ENCODE peak calls at places on chromosome 20, in six cellular contexts. O, C, M, J, Z and F are unnamed samples. For H3K4me1, the result is how much of the 10 kb centered on the place peaks cover.

GRCh38 chr20:19774086-19774933 is 16.3 kb downstream of the RIN2 start:
- DNase-seq in O (no peak), C (no peak), M (no peak), J (no peak), Z (no peak), F (peak)

GRCh38 chr20:57851025-57851682 is 141.3 kb upstream of the PMEPA1 start:
- DNase-seq in O (no peak), C (no peak), M (no peak), J (no peak), Z (no peak), F (no peak)

GRCh38 chr20:6975326-6975725 is 207.8 kb downstream of the BMP2 start:
- DNase-seq in O (peak), C (no peak), M (peak), J (no peak), Z (no peak), F (no peak)

GRCh38 chr20:59483481-59483880 is 120.9 kb upstream of the PHACTR3 start:
- DNase-seq in O (no peak), C (no peak), M (no peak), J (no peak), Z (no peak), F (no peak)

GRCh38 chr20:33393609-33394008 is 7.7 kb downstream of the CDK5RAP1 start:
- DNase-seq in O (no peak), C (no peak), M (no peak), J (no peak), Z (peak), F (no peak)

GRCh38 chr20:53934421-53935352 is 135.7 kb downstream of the BCAS1 start:
- DNase-seq in O (peak), C (no peak), M (peak), J (peak), Z (peak), F (no peak)

GRCh38 chr20:44154521-44155001 is 32.4 kb downstream of the JPH2 start:
- DNase-seq in O (peak), C (no peak), M (peak), J (no peak), Z (peak), F (peak)

GRCh38 chr20:11235058-11235457 is 561.3 kb upstream of the JAG1 start:
- DNase-seq in O (peak), C (no peak), M (peak), J (peak), Z (peak), F (no peak)

GRCh38 chr20:36645998-36646397 is at the start of gene SLA2:
- DNase-seq in O (no peak), C (no peak), M (no peak), J (no peak), Z (no peak), F (no peak)

GRCh38 chr20:19920388-19921138 is 96.6 kb upstream of the NAA20 start:
- DNase-seq in O (no peak), C (no peak), M (no peak), J (no peak), Z (no peak), F (no peak)

GRCh38 chr20:16662462-16662861 is 67.4 kb upstream of the SNRPB2 start:
- DNase-seq in O (no peak), C (no peak), M (no peak), J (no peak), Z (no peak), F (no peak)

GRCh38 chr20:39042279-39043150 is 80.4 kb downstream of the DHX35 start:
- DNase-seq in O (peak), C (no peak), M (peak), J (no peak), Z (peak), F (no peak)

GRCh38 chr20:58719258-58719657 is 26.7 kb downstream of the NPEPL1 start:
- DNase-seq in O (no peak), C (no peak), M (no peak), J (no peak), Z (no peak), F (no peak)

GRCh38 chr20:723756-724155 is 44.5 kb downstream of the SLC52A3 start:
- DNase-seq in O (peak), C (no peak), M (no peak), J (peak), Z (no peak), F (no peak)

GRCh38 chr20:35856866-35857265 is 85.1 kb downstream of the PHF20 start:
- DNase-seq in O (no peak), C (no peak), M (no peak), J (peak), Z (no peak), F (no peak)

GRCh38 chr20:37973059-37973910 is 60.0 kb downstream of the TTI1 start:
- DNase-seq in O (no peak), C (no peak), M (no peak), J (no peak), Z (no peak), F (no peak)

GRCh38 chr20:46399401-46399800 is 7.0 kb downstream of the ELMO2 start:
- DNase-seq in O (no peak), C (no peak), M (no peak), J (no peak), Z (no peak), F (no peak)

GRCh38 chr20:60057866-60058807 is 99.9 kb downstream of the CDH26 start:
- DNase-seq in O (no peak), C (no peak), M (peak), J (peak), Z (no peak), F (peak)

GRCh38 chr20:46509523-46509922 is 3.8 kb downstream of the ZNF334 start:
- DNase-seq in O (no peak), C (no peak), M (no peak), J (no peak), Z (no peak), F (no peak)

GRCh38 chr20:34923414-34923813 is 32.2 kb downstream of the GSS start:
- DNase-seq in O (no peak), C (no peak), M (no peak), J (no peak), Z (no peak), F (no peak)

GRCh38 chr20:38864662-38865061 is 59.2 kb downstream of the PPP1R16B start:
- DNase-seq in O (no peak), C (no peak), M (no peak), J (no peak), Z (no peak), F (no peak)

GRCh38 chr20:11901127-11901526 is 16.6 kb upstream of the BTBD3 start:
- DNase-seq in O (peak), C (no peak), M (peak), J (peak), Z (peak), F (peak)

GRCh38 chr20:14337400-14338171 is at the start of gene FLRT3:
- DNase-seq in O (peak), C (peak), M (peak), J (peak), Z (peak), F (peak)

GRCh38 chr20:52847739-52848359 is 124.3 kb upstream of the TSHZ2 start:
- DNase-seq in O (no peak), C (no peak), M (no peak), J (no peak), Z (no peak), F (peak)

GRCh38 chr20:38049800-38050199 is 16.3 kb downstream of the RPRD1B start:
- DNase-seq in O (peak), C (no peak), M (peak), J (no peak), Z (peak), F (no peak)

GRCh38 chr20:63070301-63070625 is 63.5 kb upstream of the BHLHE23 start:
- DNase-seq in O (no peak), C (no peak), M (no peak), J (no peak), Z (no peak), F (no peak)

GRCh38 chr20:45450097-45450818 is 19.3 kb upstream of the WFDC2 start:
- DNase-seq in O (peak), C (peak), M (peak), J (peak), Z (peak), F (peak)

GRCh38 chr20:63022501-63022900 is 15.7 kb upstream of the BHLHE23 start:
- DNase-seq in O (no peak), C (no peak), M (no peak), J (peak), Z (no peak), F (no peak)

GRCh38 chr20:46757754-46758678 is 48.6 kb downstream of the SLC2A10 start:
- DNase-seq in O (peak), C (peak), M (peak), J (peak), Z (peak), F (peak)

GRCh38 chr20:34874094-34874654 is 1.5 kb upstream of the GGT7 start:
- DNase-seq in O (peak), C (peak), M (peak), J (peak), Z (peak), F (peak)

GRCh38 chr20:58875541-58876134 is 23.1 kb downstream of the GNAS start:
- DNase-seq in O (no peak), C (no peak), M (peak), J (no peak), Z (peak), F (no peak)

GRCh38 chr20:62704341-62704948 is 4.2 kb upstream of the NTSR1 start:
- DNase-seq in O (peak), C (peak), M (peak), J (no peak), Z (peak), F (no peak)

GRCh38 chr20:38434310-38434741 is 802 bp downstream of the SNHG17 start:
- DNase-seq in O (peak), C (no peak), M (peak), J (peak), Z (peak), F (peak)

GRCh38 chr20:20641783-20642182 is 70.7 kb downstream of the RALGAPA2 start:
- DNase-seq in O (no peak), C (no peak), M (no peak), J (no peak), Z (no peak), F (no peak)

GRCh38 chr20:8809107-8809953 is 259.6 kb upstream of the PLCB4 start:
- DNase-seq in O (no peak), C (no peak), M (no peak), J (peak), Z (no peak), F (no peak)

GRCh38 chr20:36135821-36136220 is 18.7 kb upstream of the EPB41L1 start:
- DNase-seq in O (no peak), C (no peak), M (no peak), J (no peak), Z (no peak), F (no peak)

DNA sequence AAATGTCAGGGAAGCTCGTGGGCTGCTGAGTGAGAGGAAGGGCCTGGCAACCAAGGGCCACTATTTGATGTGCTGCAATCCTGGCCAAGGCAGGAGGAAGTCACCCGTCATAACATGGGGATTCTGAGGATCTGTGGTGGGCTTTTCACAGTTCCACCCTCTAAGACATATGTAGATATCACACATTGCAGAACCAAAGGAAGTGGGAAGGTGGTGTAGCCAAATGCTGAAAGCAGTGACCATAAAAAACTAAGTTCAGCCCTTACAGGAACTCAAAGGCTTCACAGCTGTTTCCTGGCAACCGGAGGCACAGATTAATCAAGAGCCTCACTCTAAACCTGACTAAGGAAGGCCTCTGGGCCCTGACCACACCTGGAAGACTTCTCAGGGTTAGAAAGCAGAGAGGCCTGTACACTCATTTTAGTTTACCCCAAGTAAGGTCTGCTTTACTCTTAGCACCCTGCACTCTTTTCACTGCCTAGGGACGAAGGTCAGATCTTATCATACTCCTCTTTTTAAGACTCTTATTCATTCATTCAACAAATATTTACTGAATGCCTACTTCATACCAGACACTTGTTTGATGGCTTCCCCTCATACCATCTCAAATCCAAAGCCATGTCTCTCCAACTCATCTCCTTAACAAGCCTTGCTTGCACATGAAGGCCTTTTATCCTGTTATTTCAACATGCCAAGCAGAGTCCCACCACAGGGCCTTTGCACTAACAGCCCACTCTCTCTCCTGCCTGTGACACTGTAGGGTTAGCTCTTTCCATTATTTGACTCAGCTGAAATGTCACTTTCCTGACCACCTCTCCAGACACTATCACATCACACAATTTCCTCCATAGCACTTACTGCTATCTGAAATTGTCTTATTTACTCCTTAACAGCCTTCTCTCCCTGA is 2.6 kb downstream of the UBE2V1 start:
- DNase-seq in O (peak), C (no peak), M (peak), J (no peak), Z (peak), F (no peak)
- H3K4me1 ChIP-seq in O (under half), C (half or more), M (under half), J (half or more), Z (half or more), F (under half)

DNA sequence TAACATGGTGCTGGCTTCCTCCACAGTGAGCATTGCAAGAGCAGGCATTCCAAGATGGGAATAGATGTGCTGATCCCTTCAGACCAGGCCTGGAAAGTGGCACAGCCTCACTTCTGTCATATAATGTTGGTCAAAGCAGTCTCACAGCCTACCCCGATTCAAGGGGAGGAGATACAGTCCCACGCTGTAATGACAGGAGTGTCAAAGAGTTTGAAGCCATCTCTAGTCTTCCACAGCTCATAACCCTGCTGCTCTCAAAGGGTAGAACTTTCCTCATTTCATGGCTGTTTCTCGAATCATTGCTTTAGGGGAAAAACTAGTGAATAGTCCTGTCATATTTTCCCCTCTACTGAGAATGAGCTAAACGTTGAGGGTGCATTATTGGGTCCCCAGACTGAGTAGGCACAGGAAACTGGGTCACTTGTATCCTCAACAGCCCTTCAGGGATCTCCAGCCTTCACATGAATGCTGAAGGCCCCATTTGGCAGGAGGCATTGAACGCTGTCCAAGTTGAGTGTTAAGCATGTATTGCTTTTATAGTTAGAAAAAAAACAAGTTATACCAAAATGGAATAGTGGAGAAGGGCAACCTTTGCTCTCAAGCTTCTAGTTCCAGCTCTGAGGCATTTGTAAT is 27.3 kb downstream of the DTD1 start:
- DNase-seq in O (no peak), C (no peak), M (no peak), J (no peak), Z (no peak), F (no peak)
- TF ChIP-seq EZH2 in O (no peak), C (no peak), M (no peak), J (no peak), Z (no peak), F (no peak)

GRCh38 chr20:49981218-49982071 is 1.3 kb upstream of the SNAI1 start:
- DNase-seq in O (no peak), C (no peak), M (no peak), J (no peak), Z (no peak), F (peak)

GRCh38 chr20:49983848-49984408 is 1.1 kb downstream of the SNAI1 start:
- DNase-seq in O (no peak), C (no peak), M (peak), J (no peak), Z (peak), F (no peak)

GRCh38 chr20:49983123-49983847 is 505 bp downstream of the SNAI1 start:
- DNase-seq in O (no peak), C (no peak), M (no peak), J (no peak), Z (no peak), F (peak)

GRCh38 chr20:49982072-49982345 is 771 bp upstream of the SNAI1 start:
- DNase-seq in O (no peak), C (no peak), M (no peak), J (no peak), Z (no peak), F (no peak)

DNA sequence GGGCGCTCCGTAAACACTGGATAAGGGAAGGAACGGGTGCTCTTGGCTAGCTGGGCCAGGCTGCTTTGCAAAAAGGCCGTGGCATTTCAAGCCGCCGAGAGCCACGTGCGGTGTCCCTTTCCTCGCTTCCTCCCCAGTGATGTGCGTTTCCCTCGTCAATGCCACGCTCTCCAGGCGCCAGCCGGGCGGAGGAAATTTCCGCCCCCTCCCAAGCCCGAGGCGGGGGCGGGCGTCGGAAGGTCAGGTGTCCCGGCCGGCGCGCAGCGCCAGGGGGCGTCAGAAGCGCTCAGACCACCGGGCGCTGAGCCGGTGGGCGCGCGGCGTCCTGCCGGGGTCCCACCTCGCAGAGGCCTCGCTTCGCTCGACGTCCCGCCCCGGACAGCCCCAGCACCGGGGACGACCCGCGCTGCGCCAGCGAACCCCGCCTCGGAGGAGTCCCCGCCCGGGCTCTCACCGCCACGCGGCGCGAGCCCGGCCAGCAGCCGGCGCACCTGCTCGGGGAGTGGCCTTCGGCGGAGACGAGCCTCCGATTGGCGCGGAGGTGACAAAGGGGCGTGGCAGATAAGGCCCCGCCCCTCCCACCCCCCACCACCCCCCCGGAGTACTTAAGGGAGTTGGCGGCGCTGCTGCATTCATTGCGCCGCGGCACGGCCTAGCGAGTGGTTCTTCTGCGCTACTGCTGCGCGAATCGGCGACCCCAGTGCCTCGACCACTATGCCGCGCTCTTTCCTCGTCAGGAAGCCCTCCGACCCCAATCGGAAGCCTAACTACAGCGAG is at the start of gene SNAI1:
- DNase-seq in O (peak), C (peak), M (peak), J (peak), Z (peak), F (peak)
- H3K4me1 ChIP-seq in O (under half), C (under half), M (under half), J (half or more), Z (under half), F (half or more)

DNA sequence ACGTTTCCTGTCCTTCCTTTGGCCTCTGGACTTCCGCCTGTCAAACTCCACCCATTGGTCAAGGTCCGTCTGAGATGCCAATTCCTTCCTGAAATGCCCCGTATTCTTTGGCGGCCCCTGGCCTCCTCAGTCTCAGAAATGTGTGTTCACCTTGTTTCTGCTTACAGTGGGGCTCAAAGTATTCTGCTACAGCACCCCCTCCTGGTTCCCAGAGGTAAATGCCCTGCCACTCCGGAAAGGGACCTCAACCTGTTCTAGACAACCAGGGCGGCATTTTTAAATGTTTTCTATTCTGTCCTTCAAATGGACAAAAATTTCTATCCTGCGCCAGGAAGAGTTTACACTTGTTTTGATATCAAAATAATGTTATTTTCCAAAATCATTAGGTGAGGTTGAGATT is 12.1 kb upstream of the PAX1 start:
- DNase-seq in O (no peak), C (no peak), M (no peak), J (peak), Z (no peak), F (peak)
- TF ChIP-seq EZH2 in O (no peak), C (no peak), M (no peak), J (no peak), Z (no peak), F (peak)

GRCh38 chr20:3811421-3812258 is 8.7 kb upstream of the AP5S1 start:
- DNase-seq in O (peak), C (peak), M (peak), J (no peak), Z (peak), F (no peak)
- H3K4me1 ChIP-seq in O (under half), C (half or more), M (under half), J (under half), Z (under half), F (under half)

DNA sequence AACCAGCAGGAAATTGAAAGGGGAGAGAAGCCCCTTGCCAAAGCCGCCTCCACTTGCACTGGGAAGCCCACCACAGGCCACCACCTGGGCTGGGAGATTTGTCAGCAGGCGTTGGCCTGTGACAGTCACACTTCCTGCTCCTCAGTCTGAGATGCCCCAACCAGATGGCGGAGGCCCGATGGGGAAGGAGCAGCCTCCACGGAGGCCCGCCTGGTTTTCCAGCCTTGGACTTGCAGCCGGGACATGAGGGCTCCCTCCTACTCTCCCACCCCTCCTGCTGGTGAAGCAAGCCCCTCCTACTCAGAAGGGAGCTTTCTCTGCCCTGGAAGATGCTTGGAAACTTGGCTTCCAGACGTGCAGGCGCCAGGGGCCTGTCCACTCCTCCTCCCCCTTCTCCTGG is 166.9 kb upstream of the SULF2 start:
- DNase-seq in O (no peak), C (no peak), M (no peak), J (no peak), Z (no peak), F (no peak)
- TF ChIP-seq EZH2 in O (no peak), C (no peak), M (no peak), J (no peak), Z (no peak), F (no peak)

GRCh38 chr20:49281913-49282467 is 4.1 kb upstream of the ZNFX1 start:
- DNase-seq in O (no peak), C (no peak), M (no peak), J (no peak), Z (no peak), F (no peak)
- H3K4me1 ChIP-seq in O (half or more), C (under half), M (under half), J (under half), Z (under half), F (half or more)